ENCODE peak calls at places on chromosome 13, in ten cellular contexts. One of them, this sample, is unnamed. For H3K4me1, the result is how much of the 10 kb centered on the place peaks cover.

GRCh38 chr13:51643114-51643881 is 59.0 kb downstream of the WDFY2 start:
- DNase-seq in astrocyte: peak
- DNase-seq in IMR-90: peak
- DNase-seq in transverse colon: no peak
- DNase-seq in uterus: no peak
- DNase-seq in left lung: no peak
- DNase-seq in PC-3: peak
- DNase-seq in lung: no peak
- DNase-seq in mammary epithelial cell: peak
- DNase-seq in cardiac muscle cell: no peak
- DNase-seq in this sample: no peak

GRCh38 chr13:71626396-71626795 is 240.6 kb downstream of the DACH1 start:
- DNase-seq in astrocyte: no peak
- DNase-seq in IMR-90: peak
- DNase-seq in transverse colon: no peak
- DNase-seq in uterus: no peak
- DNase-seq in left lung: no peak
- DNase-seq in PC-3: no peak
- DNase-seq in lung: no peak
- DNase-seq in mammary epithelial cell: no peak
- DNase-seq in cardiac muscle cell: no peak
- DNase-seq in this sample: no peak

GRCh38 chr13:113135281-113135760 is 12.7 kb downstream of the F10 start:
- DNase-seq in astrocyte: no peak
- DNase-seq in IMR-90: no peak
- DNase-seq in transverse colon: no peak
- DNase-seq in uterus: no peak
- DNase-seq in left lung: no peak
- DNase-seq in PC-3: no peak
- DNase-seq in lung: no peak
- DNase-seq in mammary epithelial cell: no peak
- DNase-seq in cardiac muscle cell: no peak
- DNase-seq in this sample: no peak

GRCh38 chr13:113947321-113948033 is 26.4 kb downstream of the C13orf46 start:
- DNase-seq in astrocyte: no peak
- DNase-seq in IMR-90: peak
- DNase-seq in transverse colon: peak
- DNase-seq in uterus: peak
- DNase-seq in left lung: peak
- DNase-seq in PC-3: peak
- DNase-seq in lung: no peak
- DNase-seq in mammary epithelial cell: peak
- DNase-seq in cardiac muscle cell: no peak
- DNase-seq in this sample: no peak

GRCh38 chr13:18971576-18972219 is 209.9 kb downstream of the TUBA3C start:
- DNase-seq in astrocyte: no peak
- DNase-seq in IMR-90: no peak
- DNase-seq in transverse colon: no peak
- DNase-seq in uterus: no peak
- DNase-seq in left lung: no peak
- DNase-seq in PC-3: no peak
- DNase-seq in lung: no peak
- DNase-seq in mammary epithelial cell: no peak
- DNase-seq in cardiac muscle cell: no peak
- DNase-seq in this sample: no peak

GRCh38 chr13:51613535-51613934 is 29.3 kb downstream of the WDFY2 start:
- DNase-seq in astrocyte: no peak
- DNase-seq in IMR-90: no peak
- DNase-seq in transverse colon: no peak
- DNase-seq in uterus: no peak
- DNase-seq in left lung: no peak
- DNase-seq in PC-3: no peak
- DNase-seq in lung: no peak
- DNase-seq in mammary epithelial cell: no peak
- DNase-seq in cardiac muscle cell: no peak
- DNase-seq in this sample: no peak

GRCh38 chr13:47039106-47039505 is 142.3 kb upstream of the HTR2A start:
- DNase-seq in astrocyte: peak
- DNase-seq in IMR-90: peak
- DNase-seq in transverse colon: no peak
- DNase-seq in uterus: no peak
- DNase-seq in left lung: no peak
- DNase-seq in PC-3: peak
- DNase-seq in lung: no peak
- DNase-seq in mammary epithelial cell: peak
- DNase-seq in cardiac muscle cell: no peak
- DNase-seq in this sample: no peak

GRCh38 chr13:23963947-23964346 is 66.6 kb upstream of the C1QTNF9B start:
- DNase-seq in astrocyte: peak
- DNase-seq in IMR-90: peak
- DNase-seq in transverse colon: no peak
- DNase-seq in uterus: no peak
- DNase-seq in left lung: no peak
- DNase-seq in PC-3: peak
- DNase-seq in lung: no peak
- DNase-seq in mammary epithelial cell: no peak
- DNase-seq in cardiac muscle cell: no peak
- DNase-seq in this sample: no peak

GRCh38 chr13:21316376-21316775 is 139.9 kb downstream of the MRPL57 start:
- DNase-seq in astrocyte: no peak
- DNase-seq in IMR-90: no peak
- DNase-seq in transverse colon: no peak
- DNase-seq in uterus: no peak
- DNase-seq in left lung: no peak
- DNase-seq in PC-3: no peak
- DNase-seq in lung: no peak
- DNase-seq in mammary epithelial cell: no peak
- DNase-seq in cardiac muscle cell: no peak
- DNase-seq in this sample: no peak

GRCh38 chr13:63942372-63942771 is 2526.7 kb upstream of the PCDH20 start:
- DNase-seq in astrocyte: no peak
- DNase-seq in IMR-90: peak
- DNase-seq in transverse colon: no peak
- DNase-seq in uterus: no peak
- DNase-seq in left lung: no peak
- DNase-seq in PC-3: no peak
- DNase-seq in lung: no peak
- DNase-seq in mammary epithelial cell: no peak
- DNase-seq in cardiac muscle cell: no peak
- DNase-seq in this sample: no peak

GRCh38 chr13:97582170-97582569 is 148.2 kb downstream of the RAP2A start:
- DNase-seq in astrocyte: no peak
- DNase-seq in IMR-90: no peak
- DNase-seq in transverse colon: no peak
- DNase-seq in uterus: no peak
- DNase-seq in left lung: no peak
- DNase-seq in PC-3: no peak
- DNase-seq in lung: no peak
- DNase-seq in mammary epithelial cell: no peak
- DNase-seq in cardiac muscle cell: no peak
- DNase-seq in this sample: no peak

GRCh38 chr13:106277483-106278154 is 257.8 kb downstream of the EFNB2 start:
- DNase-seq in astrocyte: no peak
- DNase-seq in IMR-90: no peak
- DNase-seq in transverse colon: no peak
- DNase-seq in uterus: no peak
- DNase-seq in left lung: no peak
- DNase-seq in PC-3: no peak
- DNase-seq in lung: no peak
- DNase-seq in mammary epithelial cell: no peak
- DNase-seq in cardiac muscle cell: peak
- DNase-seq in this sample: no peak

GRCh38 chr13:67150608-67151007 is 79.5 kb downstream of the PCDH9 start:
- DNase-seq in astrocyte: no peak
- DNase-seq in IMR-90: no peak
- DNase-seq in transverse colon: no peak
- DNase-seq in uterus: no peak
- DNase-seq in left lung: no peak
- DNase-seq in PC-3: no peak
- DNase-seq in lung: no peak
- DNase-seq in mammary epithelial cell: no peak
- DNase-seq in cardiac muscle cell: no peak
- DNase-seq in this sample: no peak

GRCh38 chr13:51785592-51786424 is 18.2 kb downstream of the DHRS12 start:
- DNase-seq in astrocyte: peak
- DNase-seq in IMR-90: peak
- DNase-seq in transverse colon: no peak
- DNase-seq in uterus: peak
- DNase-seq in left lung: no peak
- DNase-seq in PC-3: no peak
- DNase-seq in lung: no peak
- DNase-seq in mammary epithelial cell: no peak
- DNase-seq in cardiac muscle cell: peak
- DNase-seq in this sample: no peak

GRCh38 chr13:102402292-102402691 is 444 bp upstream of the FGF14 start:
- DNase-seq in astrocyte: peak
- DNase-seq in IMR-90: peak
- DNase-seq in transverse colon: peak
- DNase-seq in uterus: peak
- DNase-seq in left lung: peak
- DNase-seq in PC-3: no peak
- DNase-seq in lung: no peak
- DNase-seq in mammary epithelial cell: no peak
- DNase-seq in cardiac muscle cell: peak
- DNase-seq in this sample: no peak
- H3K4me1 ChIP-seq in astrocyte: under half
- H3K4me1 ChIP-seq in IMR-90: under half
- H3K4me1 ChIP-seq in transverse colon: under half
- H3K4me1 ChIP-seq in uterus: under half
- H3K4me1 ChIP-seq in left lung: under half
- H3K4me1 ChIP-seq in PC-3: under half
- H3K4me1 ChIP-seq in lung: under half
- H3K4me1 ChIP-seq in mammary epithelial cell: under half
- H3K4me1 ChIP-seq in cardiac muscle cell: under half
- H3K4me1 ChIP-seq in this sample: under half

GRCh38 chr13:85812282-85812681 is 13.1 kb upstream of the SLITRK6 start:
- DNase-seq in astrocyte: no peak
- DNase-seq in IMR-90: no peak
- DNase-seq in transverse colon: no peak
- DNase-seq in uterus: no peak
- DNase-seq in left lung: no peak
- DNase-seq in PC-3: no peak
- DNase-seq in lung: no peak
- DNase-seq in mammary epithelial cell: no peak
- DNase-seq in cardiac muscle cell: no peak
- DNase-seq in this sample: no peak

GRCh38 chr13:85819513-85819912 is 20.3 kb upstream of the SLITRK6 start:
- DNase-seq in astrocyte: no peak
- DNase-seq in IMR-90: no peak
- DNase-seq in transverse colon: no peak
- DNase-seq in uterus: no peak
- DNase-seq in left lung: no peak
- DNase-seq in PC-3: no peak
- DNase-seq in lung: no peak
- DNase-seq in mammary epithelial cell: no peak
- DNase-seq in cardiac muscle cell: no peak
- DNase-seq in this sample: no peak

DNA sequence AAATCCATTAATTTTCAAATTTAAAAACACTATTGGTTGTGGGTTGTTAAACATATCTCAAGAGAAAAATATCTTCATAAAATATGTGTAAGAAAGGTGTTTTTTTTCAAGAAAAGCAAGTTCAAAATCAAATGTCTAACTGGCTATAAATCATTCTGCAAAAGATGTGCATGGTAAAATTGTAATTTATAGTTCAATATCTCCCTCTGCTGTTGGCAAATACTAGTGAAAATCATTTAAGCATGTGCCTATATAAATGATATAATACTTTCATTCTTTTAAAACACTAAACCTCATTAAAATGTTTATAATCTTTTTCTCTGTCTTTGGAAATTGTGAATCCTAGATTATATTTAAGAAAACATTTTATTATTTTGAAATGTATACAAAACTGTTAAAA is 17.2 kb upstream of the SLITRK6 start:
- DNase-seq in astrocyte: no peak
- DNase-seq in IMR-90: no peak
- DNase-seq in transverse colon: no peak
- DNase-seq in uterus: no peak
- DNase-seq in left lung: no peak
- DNase-seq in PC-3: peak
- DNase-seq in lung: no peak
- DNase-seq in mammary epithelial cell: no peak
- DNase-seq in cardiac muscle cell: no peak
- DNase-seq in this sample: no peak
- TF ChIP-seq CTCF in astrocyte: no peak
- TF ChIP-seq CTCF in IMR-90: peak
- TF ChIP-seq CTCF in transverse colon: no peak
- TF ChIP-seq CTCF in uterus: no peak
- TF ChIP-seq CTCF in left lung: no peak
- TF ChIP-seq CTCF in PC-3: peak
- TF ChIP-seq CTCF in lung: no peak
- TF ChIP-seq CTCF in mammary epithelial cell: peak
- TF ChIP-seq CTCF in cardiac muscle cell: no peak
- TF ChIP-seq CTCF in this sample: peak

DNA sequence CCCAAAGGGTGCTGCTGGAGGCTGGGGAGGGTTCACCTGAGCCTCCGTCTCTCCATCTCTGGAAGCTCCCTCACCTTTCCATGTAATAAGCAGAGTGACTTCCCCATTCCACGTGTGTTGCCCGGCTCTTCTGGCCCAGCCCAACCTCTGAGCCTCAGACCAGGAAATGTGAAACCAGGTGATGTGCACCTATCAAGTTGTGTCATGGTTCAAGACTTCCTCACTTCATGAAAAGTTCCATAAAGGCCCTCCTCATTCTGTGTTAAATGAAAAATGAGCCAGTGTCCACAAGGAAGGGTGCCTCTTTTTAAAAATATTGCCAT is 204.4 kb upstream of the GPR12 start:
- DNase-seq in astrocyte: no peak
- DNase-seq in IMR-90: no peak
- DNase-seq in transverse colon: peak
- DNase-seq in uterus: no peak
- DNase-seq in left lung: no peak
- DNase-seq in PC-3: no peak
- DNase-seq in lung: no peak
- DNase-seq in mammary epithelial cell: no peak
- DNase-seq in cardiac muscle cell: no peak
- DNase-seq in this sample: no peak
- H3K4me1 ChIP-seq in astrocyte: under half
- H3K4me1 ChIP-seq in IMR-90: under half
- H3K4me1 ChIP-seq in transverse colon: half or more
- H3K4me1 ChIP-seq in uterus: under half
- H3K4me1 ChIP-seq in left lung: under half
- H3K4me1 ChIP-seq in PC-3: under half
- H3K4me1 ChIP-seq in lung: under half
- H3K4me1 ChIP-seq in mammary epithelial cell: under half
- H3K4me1 ChIP-seq in cardiac muscle cell: under half
- H3K4me1 ChIP-seq in this sample: half or more

GRCh38 chr13:112065867-112066623 is 904 bp upstream of the SOX1 start:
- DNase-seq in astrocyte: no peak
- DNase-seq in IMR-90: no peak
- DNase-seq in transverse colon: no peak
- DNase-seq in uterus: no peak
- DNase-seq in left lung: no peak
- DNase-seq in PC-3: no peak
- DNase-seq in lung: no peak
- DNase-seq in mammary epithelial cell: no peak
- DNase-seq in cardiac muscle cell: no peak
- DNase-seq in this sample: no peak
- TF ChIP-seq CTCF in astrocyte: no peak
- TF ChIP-seq CTCF in IMR-90: no peak
- TF ChIP-seq CTCF in transverse colon: no peak
- TF ChIP-seq CTCF in uterus: no peak
- TF ChIP-seq CTCF in left lung: no peak
- TF ChIP-seq CTCF in PC-3: no peak
- TF ChIP-seq CTCF in lung: no peak
- TF ChIP-seq CTCF in mammary epithelial cell: no peak
- TF ChIP-seq CTCF in cardiac muscle cell: no peak
- TF ChIP-seq CTCF in this sample: peak